ENCODE peak calls at places on chromosomes 6 and 20, in six cellular contexts. K is GM12878, W is HepG2, G is WTC11, D is H1, B is K562. H is an unnamed sample.

GRCh38 chr20:4069741-4070140 is 54.4 kb upstream of the RNF24 start:
- DNase-seq in B (no peak), K (no peak), D (no peak), G (no peak), W (no peak), H (no peak)

GRCh38 chr6:7050911-7051779 is 56.6 kb upstream of the RREB1 start:
- DNase-seq in G (peak), K (no peak), W (no peak), D (no peak), B (no peak), H (peak)

GRCh38 chr6:142631517-142632385 is 313.2 kb downstream of the HIVEP2 start:
- DNase-seq in K (no peak), G (no peak), W (peak), D (no peak), B (no peak), H (no peak)

GRCh38 chr20:60203451-60203850 is 245.2 kb downstream of the CDH26 start:
- DNase-seq in W (no peak), K (no peak), G (no peak), D (no peak), B (no peak), H (no peak)

GRCh38 chr6:25576920-25577319 is 75.1 kb upstream of the SCGN start:
- DNase-seq in W (no peak), K (no peak), G (no peak), D (no peak), B (no peak), H (no peak)

GRCh38 chr6:1184318-1184717 is 127.6 kb upstream of the FOXQ1 start:
- DNase-seq in G (no peak), W (no peak), K (no peak), B (no peak), D (no peak), H (no peak)

GRCh38 chr6:158825951-158826306 is 6.8 kb upstream of the EZR start:
- DNase-seq in D (no peak), W (no peak), G (no peak), K (no peak), B (peak), H (no peak)

GRCh38 chr6:15260099-15260821 is 14.4 kb downstream of the JARID2 start:
- DNase-seq in W (no peak), D (no peak), B (no peak), K (no peak), G (no peak), H (no peak)

GRCh38 chr20:53935353-53936084 is 134.9 kb downstream of the BCAS1 start:
- DNase-seq in B (peak), W (no peak), K (no peak), D (no peak), G (no peak), H (peak)

GRCh38 chr20:47440857-47441773 is 60.6 kb upstream of the NCOA3 start:
- DNase-seq in D (no peak), K (no peak), W (peak), B (no peak), G (no peak), H (peak)

GRCh38 chr6:44593539-44593944 is 206.0 kb downstream of the CDC5L start:
- DNase-seq in G (peak), B (peak), D (peak), W (peak), K (peak), H (peak)

GRCh38 chr20:24871429-24872213 is 77.4 kb upstream of the CST7 start:
- DNase-seq in K (no peak), W (no peak), G (no peak), B (no peak), D (no peak), H (no peak)

GRCh38 chr6:150880336-150880735 is 14.8 kb downstream of the MTHFD1L start:
- DNase-seq in G (no peak), B (no peak), D (no peak), K (no peak), W (no peak), H (no peak)

GRCh38 chr6:19822134-19822533 is 15.0 kb upstream of the ID4 start:
- DNase-seq in D (no peak), K (no peak), B (no peak), W (no peak), G (no peak), H (no peak)
- TF ChIP-seq CREB1 in D (no peak), K (no peak), B (no peak), W (no peak), G (no peak), H (no peak)

GRCh38 chr20:49043000-49043399 is 3.1 kb upstream of the CSE1L start:
- DNase-seq in G (no peak), D (no peak), B (no peak), K (no peak), W (no peak), H (no peak)

GRCh38 chr20:49039854-49040253 is 6.3 kb upstream of the CSE1L start:
- DNase-seq in D (no peak), B (no peak), K (no peak), W (no peak), G (no peak), H (no peak)

GRCh38 chr20:49046087-49046900 is at the start of gene CSE1L:
- DNase-seq in D (peak), W (peak), G (peak), B (peak), K (peak), H (peak)

DNA sequence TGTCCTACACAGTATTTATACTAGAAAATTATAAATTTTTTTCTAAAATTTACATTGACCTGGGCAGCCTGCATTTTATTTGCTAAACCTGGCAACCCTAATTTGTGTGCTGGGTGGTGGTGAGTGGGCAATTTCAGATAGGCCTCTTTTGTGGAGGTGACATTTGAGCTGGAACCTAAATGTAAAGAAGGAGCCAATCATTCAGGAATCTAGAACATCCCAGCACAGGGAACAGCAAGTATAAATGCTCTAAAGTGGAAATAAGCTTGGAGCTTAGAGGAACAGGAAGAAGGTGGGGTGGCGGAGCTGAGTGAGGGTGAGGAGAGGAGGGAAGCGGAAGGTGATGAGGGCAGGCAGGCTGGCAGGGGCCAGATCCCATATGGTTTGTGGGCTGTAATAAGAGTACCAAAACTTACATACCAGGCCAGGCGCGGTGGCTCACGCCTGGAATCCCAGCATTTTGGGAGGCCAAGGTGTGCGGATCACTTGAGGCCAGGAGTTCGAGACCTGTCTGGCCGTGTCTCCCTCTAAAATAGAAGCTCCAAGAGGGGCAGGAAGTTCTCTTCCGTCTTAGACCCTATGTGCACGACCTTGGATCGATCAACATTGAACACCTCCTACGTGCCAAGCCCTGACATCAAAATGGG is 549 bp upstream of the CSE1L start:
- DNase-seq in K (no peak), D (no peak), B (no peak), W (peak), G (peak), H (peak)
- TF ChIP-seq CREB1 in K (no peak), D (no peak), B (no peak), W (no peak), G (no peak), H (no peak)

DNA sequence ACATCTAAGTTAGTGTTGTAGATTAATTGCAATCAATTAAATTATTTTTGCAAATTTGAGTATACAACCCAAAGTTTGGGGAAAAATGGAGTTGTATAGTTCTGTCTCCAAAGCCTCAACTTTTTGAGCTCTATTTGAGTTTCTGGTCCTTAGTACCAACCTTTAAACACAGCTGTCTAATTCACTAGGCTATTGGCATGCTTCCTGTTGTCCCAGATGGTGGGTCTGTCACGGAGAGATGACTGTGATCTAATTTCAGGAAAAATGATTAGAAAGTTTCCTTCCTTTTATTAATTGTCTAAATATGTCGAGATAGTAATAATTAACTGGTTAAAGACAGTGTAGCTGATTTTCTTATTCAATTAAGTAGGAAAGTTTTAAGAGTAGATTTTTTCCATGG is 109.6 kb downstream of the SCAF8 start:
- DNase-seq in B (no peak), D (no peak), G (no peak), K (no peak), W (no peak), H (no peak)
- TF ChIP-seq CREB1 in B (no peak), D (no peak), G (no peak), K (no peak), W (no peak), H (no peak)

GRCh38 chr6:160104821-160105517 is 16.6 kb upstream of the SLC22A1 start:
- DNase-seq in G (no peak), D (no peak), K (no peak), B (no peak), W (no peak), H (no peak)

GRCh38 chr6:160108077-160108476 is 13.5 kb upstream of the SLC22A1 start:
- DNase-seq in W (no peak), D (no peak), B (no peak), K (no peak), G (no peak), H (no peak)

GRCh38 chr6:160103825-160104100 is 17.9 kb upstream of the SLC22A1 start:
- DNase-seq in W (no peak), K (no peak), D (no peak), G (no peak), B (no peak), H (no peak)

GRCh38 chr6:160106010-160106409 is 15.6 kb upstream of the SLC22A1 start:
- DNase-seq in G (no peak), W (no peak), D (no peak), K (no peak), B (no peak), H (no peak)

GRCh38 chr6:160106701-160107100 is 14.9 kb upstream of the SLC22A1 start:
- DNase-seq in K (no peak), W (peak), D (no peak), G (no peak), B (no peak), H (no peak)
- TF ChIP-seq CREB1 in K (no peak), W (no peak), D (no peak), G (no peak), B (no peak), H (no peak)

GRCh38 chr6:126264265-126264664 is 75.7 kb upstream of the CENPW start:
- DNase-seq in G (no peak), K (no peak), B (no peak), D (no peak), W (no peak), H (no peak)

GRCh38 chr6:126267621-126268020 is 72.3 kb upstream of the CENPW start:
- DNase-seq in G (no peak), K (no peak), W (no peak), B (no peak), D (no peak), H (no peak)

GRCh38 chr6:126266664-126267063 is 73.3 kb upstream of the CENPW start:
- DNase-seq in K (no peak), D (no peak), B (no peak), W (no peak), G (no peak), H (no peak)

DNA sequence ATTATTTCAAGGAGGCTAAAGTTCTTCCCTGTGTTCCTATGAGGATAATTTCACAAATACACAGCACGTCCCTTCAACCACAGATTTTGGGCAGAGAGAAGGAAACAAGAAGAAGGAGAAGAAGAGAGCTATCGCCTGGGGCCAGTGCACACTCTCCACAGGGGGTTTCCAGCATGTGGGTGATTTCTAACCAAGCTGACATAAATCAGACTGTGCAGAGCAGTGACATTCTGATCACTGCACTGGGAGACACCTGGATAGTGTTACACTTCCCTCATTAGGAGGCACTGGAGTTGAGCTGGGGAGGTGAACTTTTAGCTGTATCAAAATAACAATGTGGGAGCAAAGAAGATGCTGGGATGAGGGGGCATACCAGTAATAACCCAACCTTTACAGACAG is 71.8 kb upstream of the CENPW start:
- DNase-seq in K (peak), D (no peak), B (peak), G (no peak), W (no peak), H (no peak)
- TF ChIP-seq CREB1 in K (no peak), D (no peak), B (no peak), G (no peak), W (no peak), H (no peak)